ENCODE peak calls at places on chromosomes 16 and 17, in six cellular contexts. E, K, M, F, L and O are unnamed samples.

GRCh38 chr16:77289331-77289809 is 90.2 kb downstream of the SYCE1L start:
- DNase-seq in K (no peak), F (no peak), E (peak; percentile 51), L (peak; percentile 71), M (no peak), O (no peak)

GRCh38 chr16:72620348-72620747 is 427.6 kb downstream of the ZFHX3 start:
- DNase-seq in M (no peak), F (no peak), L (no peak), K (no peak), E (no peak), O (no peak)

GRCh38 chr16:90031931-90032663 is 12.8 kb upstream of the DBNDD1 start:
- DNase-seq in L (no peak), F (no peak), E (no peak), K (no peak), M (no peak), O (no peak)

GRCh38 chr16:58329147-58329546 is 34.3 kb upstream of the PRSS54 start:
- DNase-seq in L (no peak), M (no peak), F (no peak), E (peak; percentile 51), K (no peak), O (no peak)

GRCh38 chr17:29930399-29931010 is 477 bp upstream of the SSH2 start:
- DNase-seq in E (no peak), M (no peak), L (no peak), K (no peak), F (no peak), O (no peak)

GRCh38 chr17:59825533-59826316 is 67.0 kb downstream of the TUBD1 start:
- DNase-seq in L (no peak), K (no peak), M (no peak), E (peak; percentile 57), F (no peak), O (no peak)

GRCh38 chr16:71383054-71383773 is 24.7 kb downstream of the CALB2 start:
- DNase-seq in E (peak; percentile 7), K (no peak), M (no peak), L (no peak), F (no peak), O (no peak)

GRCh38 chr16:10575506-10576130 is 4.8 kb downstream of the EMP2 start:
- DNase-seq in K (no peak), F (no peak), E (no peak), M (no peak), L (peak; percentile 10), O (no peak)

GRCh38 chr17:72622661-72623433 is 469.6 kb downstream of the SLC39A11 start:
- DNase-seq in E (peak; percentile 36), F (no peak), K (no peak), L (no peak), M (no peak), O (no peak)

GRCh38 chr16:16997349-16997748 is 473.4 kb downstream of the XYLT1 start:
- DNase-seq in F (no peak), M (no peak), L (no peak), K (no peak), E (no peak), O (no peak)

GRCh38 chr16:70571623-70572022 is 48.0 kb downstream of the SF3B3 start:
- DNase-seq in F (no peak), M (no peak), K (no peak), L (no peak), E (no peak), O (no peak)

GRCh38 chr16:27770271-27771196 is 220.6 kb downstream of the KATNIP start:
- DNase-seq in L (no peak), K (no peak), F (no peak), E (no peak), M (no peak), O (no peak)

GRCh38 chr16:23269248-23270091 is 32.6 kb upstream of the SCNN1B start:
- DNase-seq in L (no peak), K (no peak), F (no peak), E (no peak), M (no peak), O (no peak)

GRCh38 chr16:78507576-78507975 is 408.1 kb downstream of the WWOX start:
- DNase-seq in E (no peak), M (no peak), F (no peak), L (no peak), K (no peak), O (no peak)

GRCh38 chr17:40707720-40708119 is 4.2 kb upstream of the KRT24 start:
- DNase-seq in M (peak; percentile 60), K (peak; percentile 52), L (no peak), E (peak; percentile 39), F (no peak), O (peak; percentile 74)

GRCh38 chr17:41308251-41308917 is 725 bp downstream of the KRTAP16-1 start:
- DNase-seq in K (peak; percentile 40), E (no peak), F (no peak), M (no peak), L (no peak), O (no peak)

GRCh38 chr16:4070936-4071335 is 45.3 kb downstream of the ADCY9 start:
- DNase-seq in K (no peak), F (no peak), M (no peak), L (no peak), E (no peak), O (peak; percentile 9)

GRCh38 chr17:60169921-60170817 is 20.4 kb downstream of the CA4 start:
- DNase-seq in F (no peak), L (no peak), M (no peak), E (no peak), K (peak; percentile 41), O (no peak)

GRCh38 chr16:69276143-69277115 is 34.7 kb upstream of the VPS4A start:
- DNase-seq in E (no peak), M (peak; percentile 66), F (no peak), L (peak; percentile 93), K (peak; percentile 67), O (peak; percentile 90)

GRCh38 chr17:39235555-39236221 is 9.9 kb upstream of the STAC2 start:
- DNase-seq in M (no peak), K (no peak), F (no peak), E (peak; percentile 51), L (no peak), O (no peak)

GRCh38 chr17:48618366-48618896 is 3.3 kb upstream of the HOXB8 start:
- DNase-seq in F (no peak), E (peak; percentile 97), L (no peak), M (peak; percentile 83), K (peak; percentile 84), O (peak; percentile 95)

GRCh38 chr16:84913315-84913714 is 93.5 kb downstream of the CRISPLD2 start:
- DNase-seq in K (peak; percentile 41), M (peak; percentile 81), F (no peak), E (no peak), L (no peak), O (peak; percentile 94)

GRCh38 chr16:68668266-68668665 is 23.2 kb downstream of the CDH3 start:
- DNase-seq in M (no peak), K (no peak), L (peak; percentile 42), F (no peak), E (peak; percentile 92), O (no peak)

GRCh38 chr17:28643979-28644781 is 778 bp downstream of the BLTP2 start:
- DNase-seq in F (no peak), K (peak; percentile 55), M (peak; percentile 43), E (peak; percentile 62), L (no peak), O (peak; percentile 69)

GRCh38 chr17:27671591-27671910 is 40.6 kb downstream of the LGALS9 start:
- DNase-seq in E (no peak), K (no peak), M (no peak), F (no peak), L (no peak), O (no peak)

GRCh38 chr16:54098247-54098646 is 188.3 kb downstream of the IRX3 start:
- DNase-seq in M (no peak), F (no peak), K (no peak), E (no peak), L (no peak), O (no peak)

GRCh38 chr16:81636298-81636960 is 142.7 kb upstream of the PLCG2 start:
- DNase-seq in F (no peak), K (no peak), M (no peak), L (no peak), E (no peak), O (no peak)

GRCh38 chr17:4340914-4341615 is 25.4 kb downstream of the UBE2G1 start:
- DNase-seq in K (no peak), E (no peak), M (no peak), F (no peak), L (no peak), O (no peak)

GRCh38 chr17:48486557-48486956 is 44.3 kb downstream of the HOXB1 start:
- DNase-seq in L (peak; percentile 85), K (no peak), M (no peak), E (peak; percentile 93), F (no peak), O (peak; percentile 56)

GRCh38 chr17:68450391-68450790 is 6.9 kb downstream of the WIPI1 start:
- DNase-seq in F (no peak), L (no peak), E (no peak), M (no peak), K (no peak), O (no peak)

GRCh38 chr16:30619207-30619606 is 9.0 kb upstream of the ZNF689 start:
- DNase-seq in M (no peak), L (no peak), K (no peak), F (no peak), E (no peak), O (no peak)

GRCh38 chr17:40283662-40284061 is 4.0 kb upstream of the CDC6 start:
- DNase-seq in L (peak; percentile 80), E (peak; percentile 87), F (no peak), M (no peak), K (no peak), O (no peak)

GRCh38 chr17:74343526-74344284 is 17.7 kb downstream of the KIF19 start:
- DNase-seq in K (no peak), E (no peak), L (no peak), M (no peak), F (no peak), O (no peak)

GRCh38 chr17:77286641-77287431 is 146.1 kb downstream of the SEC14L1 start:
- DNase-seq in M (peak; percentile 71), K (peak; percentile 65), L (no peak), F (no peak), E (peak; percentile 99), O (peak; percentile 87)

GRCh38 chr17:74917430-74917829 is 5.6 kb downstream of the USH1G start:
- DNase-seq in L (no peak), K (no peak), F (no peak), E (no peak), M (no peak), O (no peak)

GRCh38 chr16:88685156-88686061 is 898 bp downstream of the SNAI3 start:
- DNase-seq in M (no peak), E (no peak), F (no peak), L (no peak), K (no peak), O (no peak)

GRCh38 chr16:67666538-67667433 is at the start of the genes C16orf86 and ENKD1:
- DNase-seq in F (peak; percentile 2), L (peak; percentile 22), M (peak; percentile 71), E (peak; percentile 46), K (peak; percentile 90), O (peak; percentile 92)